ENCODE peak calls at places on chromosomes 13 and 19, in nine cellular contexts. G is transverse colon; K is CD8-positive, alpha-beta memory T cell; U is body of pancreas; Y is heart right ventricle; N is A549; T is CD4-positive, CD25-positive, alpha-beta regulatory T cell; H is psoas muscle; C is Panc1. Q is an unnamed sample.

GRCh38 chr19:3774621-3775373 is 2.8 kb upstream of the RAX2 start:
- DNase-seq in G (no peak), K (no peak), U (no peak), Y (no peak), N (no peak), T (no peak), H (no peak), C (no peak), Q (no peak)

GRCh38 chr19:13091400-13092161 is 11.1 kb downstream of the LYL1 start:
- DNase-seq in G (no peak), K (no peak), U (no peak), Y (peak), N (no peak), T (no peak), H (peak), C (no peak), Q (peak)

GRCh38 chr19:12090807-12091206 is 26.3 kb downstream of the ZNF844 start:
- DNase-seq in G (peak), K (peak), U (peak), Y (peak), N (no peak), T (peak), H (peak), C (peak), Q (peak)

GRCh38 chr19:33403221-33403972 is 29.9 kb downstream of the CEBPG start:
- DNase-seq in G (peak), K (no peak), U (peak), Y (no peak), N (no peak), T (no peak), H (peak), C (no peak), Q (no peak)

GRCh38 chr19:52428937-52429336 is at the start of gene ZNF534:
- DNase-seq in G (no peak), K (no peak), U (no peak), Y (no peak), N (no peak), T (no peak), H (no peak), C (no peak), Q (no peak)

GRCh38 chr13:31038834-31039552 is 106.5 kb downstream of the TEX26 start:
- DNase-seq in G (no peak), K (no peak), U (no peak), Y (no peak), N (no peak), T (no peak), H (no peak), C (no peak), Q (no peak)

GRCh38 chr19:44643605-44644390 is at the start of gene PVR:
- DNase-seq in G (peak), K (no peak), U (peak), Y (peak), N (peak), T (no peak), H (peak), C (peak), Q (peak)

GRCh38 chr13:84263354-84264069 is 381.2 kb upstream of the SLITRK1 start:
- DNase-seq in G (no peak), K (no peak), U (no peak), Y (no peak), N (no peak), T (no peak), H (no peak), C (no peak), Q (no peak)

GRCh38 chr13:32883501-32883900 is 132.7 kb upstream of the KL start:
- DNase-seq in G (no peak), K (no peak), U (peak), Y (no peak), N (no peak), T (no peak), H (no peak), C (no peak), Q (no peak)

GRCh38 chr13:24997367-24997967 is 98.5 kb upstream of the PABPC3 start:
- DNase-seq in G (no peak), K (no peak), U (no peak), Y (no peak), N (peak), T (no peak), H (no peak), C (no peak), Q (no peak)

GRCh38 chr19:6963937-6964336 is 57.3 kb downstream of the MBD3L2B start:
- DNase-seq in G (no peak), K (peak), U (peak), Y (no peak), N (no peak), T (peak), H (no peak), C (no peak), Q (no peak)

GRCh38 chr13:49023441-49023840 is 47.7 kb downstream of the FNDC3A start:
- DNase-seq in G (no peak), K (no peak), U (no peak), Y (no peak), N (no peak), T (no peak), H (no peak), C (peak), Q (no peak)

GRCh38 chr19:19459707-19460251 is 54.3 kb downstream of the GATAD2A start:
- DNase-seq in G (peak), K (peak), U (peak), Y (no peak), N (no peak), T (peak), H (no peak), C (peak), Q (peak)

GRCh38 chr19:30719991-30720329 is 347.8 kb downstream of the ZNF536 start:
- DNase-seq in G (no peak), K (no peak), U (peak), Y (peak), N (no peak), T (no peak), H (peak), C (no peak), Q (no peak)

GRCh38 chr13:74056829-74057564 is 77.2 kb downstream of the KLF12 start:
- DNase-seq in G (no peak), K (no peak), U (no peak), Y (peak), N (no peak), T (no peak), H (peak), C (no peak), Q (no peak)

GRCh38 chr13:98071316-98071715 is 71.6 kb upstream of the FARP1 start:
- DNase-seq in G (no peak), K (no peak), U (no peak), Y (no peak), N (no peak), T (no peak), H (no peak), C (no peak), Q (no peak)

GRCh38 chr19:43731346-43731745 is 15.5 kb downstream of the IRGC start:
- DNase-seq in G (no peak), K (no peak), U (no peak), Y (peak), N (no peak), T (no peak), H (no peak), C (no peak), Q (no peak)

GRCh38 chr19:19338082-19338481 is 17.5 kb downstream of the MAU2 start:
- DNase-seq in G (no peak), K (no peak), U (no peak), Y (no peak), N (no peak), T (no peak), H (no peak), C (no peak), Q (no peak)

GRCh38 chr19:29372921-29373797 is 152.6 kb upstream of the VSTM2B start:
- DNase-seq in G (no peak), K (no peak), U (no peak), Y (no peak), N (no peak), T (no peak), H (no peak), C (no peak), Q (no peak)

GRCh38 chr19:34963531-34964406 is at the start of gene ZNF792:
- DNase-seq in G (peak), K (peak), U (peak), Y (peak), N (peak), T (peak), H (peak), C (no peak), Q (peak)

GRCh38 chr13:113832631-113833030 is 31.2 kb downstream of the GAS6 start:
- DNase-seq in G (no peak), K (no peak), U (no peak), Y (peak), N (no peak), T (no peak), H (peak), C (no peak), Q (no peak)

GRCh38 chr13:49052801-49053200 is 77.1 kb downstream of the FNDC3A start:
- DNase-seq in G (no peak), K (no peak), U (no peak), Y (no peak), N (no peak), T (no peak), H (no peak), C (no peak), Q (no peak)

GRCh38 chr19:46015080-46015960 is 7.5 kb downstream of the PGLYRP1 start:
- DNase-seq in G (peak), K (peak), U (peak), Y (peak), N (peak), T (peak), H (peak), C (no peak), Q (peak)

GRCh38 chr13:93878675-93879074 is 600.8 kb downstream of the DCT start:
- DNase-seq in G (no peak), K (no peak), U (no peak), Y (no peak), N (no peak), T (no peak), H (no peak), C (no peak), Q (no peak)

GRCh38 chr13:30874111-30874510 is 32.0 kb upstream of the MEDAG start:
- DNase-seq in G (no peak), K (no peak), U (no peak), Y (no peak), N (no peak), T (no peak), H (no peak), C (no peak), Q (no peak)

GRCh38 chr19:45117167-45117594 is 24.2 kb downstream of the PPP1R37 start:
- DNase-seq in G (peak), K (no peak), U (no peak), Y (no peak), N (no peak), T (no peak), H (no peak), C (no peak), Q (no peak)

GRCh38 chr13:63408227-63409202 is 1992.9 kb upstream of the PCDH20 start:
- DNase-seq in G (no peak), K (no peak), U (no peak), Y (no peak), N (no peak), T (no peak), H (no peak), C (no peak), Q (no peak)

GRCh38 chr13:78160793-78161192 is 242.2 kb upstream of the EDNRB start:
- DNase-seq in G (no peak), K (no peak), U (no peak), Y (no peak), N (no peak), T (no peak), H (no peak), C (no peak), Q (no peak)

GRCh38 chr19:29666634-29667389 is 1.6 kb downstream of the PLEKHF1 start:
- DNase-seq in G (peak), K (no peak), U (peak), Y (peak), N (no peak), T (no peak), H (peak), C (no peak), Q (no peak)

GRCh38 chr19:31784631-31785237 is 435.5 kb upstream of the TSHZ3 start:
- DNase-seq in G (no peak), K (no peak), U (no peak), Y (no peak), N (no peak), T (no peak), H (no peak), C (no peak), Q (no peak)

GRCh38 chr13:30870049-30870884 is 35.8 kb upstream of the MEDAG start:
- DNase-seq in G (peak), K (no peak), U (peak), Y (peak), N (no peak), T (no peak), H (peak), C (no peak), Q (peak)

GRCh38 chr19:17874423-17875135 is 2.8 kb downstream of the SLC5A5 start:
- DNase-seq in G (no peak), K (no peak), U (no peak), Y (no peak), N (no peak), T (no peak), H (no peak), C (no peak), Q (no peak)

GRCh38 chr19:3969435-3970312 is 1.2 kb downstream of the DAPK3 start:
- DNase-seq in G (no peak), K (no peak), U (no peak), Y (no peak), N (peak), T (no peak), H (peak), C (no peak), Q (peak)

GRCh38 chr19:7916137-7916907 is 1.7 kb downstream of the TGFBR3L start:
- DNase-seq in G (peak), K (peak), U (no peak), Y (no peak), N (no peak), T (peak), H (peak), C (no peak), Q (no peak)

DNA sequence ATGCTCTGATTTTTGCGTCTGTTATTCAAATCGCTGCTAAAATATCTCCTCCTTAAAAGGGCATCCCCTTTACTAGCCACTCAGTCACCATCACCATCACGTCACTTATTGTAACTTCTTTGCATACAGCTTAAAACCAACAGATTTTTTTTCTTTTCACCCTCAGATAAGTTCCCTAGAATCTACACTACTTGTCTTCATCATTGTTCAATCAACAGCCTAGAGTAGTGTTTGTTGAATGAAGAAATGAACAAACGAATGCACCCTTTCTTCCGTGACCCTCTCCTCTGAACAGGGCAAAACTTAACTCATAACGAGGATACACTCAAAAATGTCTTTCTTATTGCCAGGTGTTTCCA is 1.1 kb upstream of the AKAP11 start:
- DNase-seq in G (no peak), K (no peak), U (no peak), Y (no peak), N (no peak), T (no peak), H (no peak), C (no peak), Q (no peak)
- H3K4me3 ChIP-seq in G (peak), K (peak), U (no peak), Y (peak), N (peak), T (peak), H (peak), C (peak), Q (peak)

GRCh38 chr13:39401756-39402155 is 201.2 kb downstream of the LHFPL6 start:
- DNase-seq in G (no peak), K (no peak), U (no peak), Y (no peak), N (no peak), T (no peak), H (no peak), C (no peak), Q (no peak)

GRCh38 chr13:39397866-39398265 is 205.1 kb downstream of the LHFPL6 start:
- DNase-seq in G (no peak), K (no peak), U (no peak), Y (no peak), N (no peak), T (no peak), H (no peak), C (no peak), Q (no peak)

GRCh38 chr13:39402221-39402620 is 200.8 kb downstream of the LHFPL6 start:
- DNase-seq in G (no peak), K (no peak), U (no peak), Y (no peak), N (no peak), T (no peak), H (no peak), C (no peak), Q (no peak)

GRCh38 chr13:39405107-39405506 is 197.9 kb downstream of the LHFPL6 start:
- DNase-seq in G (no peak), K (no peak), U (no peak), Y (no peak), N (no peak), T (no peak), H (no peak), C (no peak), Q (no peak)

GRCh38 chr13:39401091-39401647 is 201.8 kb downstream of the LHFPL6 start:
- DNase-seq in G (no peak), K (no peak), U (no peak), Y (no peak), N (no peak), T (no peak), H (no peak), C (no peak), Q (no peak)
- H3K27ac ChIP-seq in G (no peak), K (no peak), U (no peak), Y (no peak), N (no peak), T (no peak), H (no peak), C (no peak), Q (no peak)

GRCh38 chr19:2429917-2430570 is 2.7 kb upstream of the TIMM13 start:
- DNase-seq in G (no peak), K (no peak), U (no peak), Y (no peak), N (no peak), T (no peak), H (no peak), C (no peak), Q (no peak)

GRCh38 chr19:2427323-2428026 is at the start of gene TIMM13:
- DNase-seq in G (peak), K (peak), U (peak), Y (peak), N (peak), T (peak), H (peak), C (peak), Q (peak)

GRCh38 chr19:2428756-2429711 is 1.6 kb upstream of the TIMM13 start:
- DNase-seq in G (no peak), K (no peak), U (no peak), Y (no peak), N (no peak), T (no peak), H (peak), C (no peak), Q (no peak)

GRCh38 chr19:2426661-2427322 is 594 bp downstream of the TIMM13 start:
- DNase-seq in G (peak), K (peak), U (peak), Y (peak), N (peak), T (peak), H (peak), C (no peak), Q (no peak)

GRCh38 chr19:2428027-2428690 is 773 bp upstream of the TIMM13 start:
- DNase-seq in G (peak), K (no peak), U (peak), Y (no peak), N (no peak), T (no peak), H (peak), C (no peak), Q (no peak)
- H3K4me3 ChIP-seq in G (peak), K (peak), U (peak), Y (peak), N (peak), T (peak), H (peak), C (peak), Q (peak)

GRCh38 chr13:79621449-79621848 is 140.5 kb downstream of the NDFIP2 start:
- DNase-seq in G (no peak), K (no peak), U (no peak), Y (no peak), N (no peak), T (no peak), H (no peak), C (no peak), Q (no peak)
- H3K27ac ChIP-seq in G (no peak), K (no peak), U (no peak), Y (no peak), N (no peak), T (no peak), H (no peak), C (no peak), Q (no peak)

GRCh38 chr19:49590071-49590970 is 661 bp upstream of the PRR12 start:
- DNase-seq in G (peak), K (peak), U (peak), Y (peak), N (peak), T (peak), H (peak), C (peak), Q (peak)
- H3K4me3 ChIP-seq in G (peak), K (peak), U (peak), Y (peak), N (peak), T (peak), H (peak), C (peak), Q (peak)